ENCODE peak calls at places on chromosomes 2 and 18, in ten cellular contexts. One of them, this sample, is unnamed.

GRCh38 chr2:76862901-76863300 is 659.3 kb downstream of the LRRTM4 start:
- DNase-seq in fibroblast of the aortic adventitia: no peak
- DNase-seq in NB4: no peak
- DNase-seq in CD8-positive, alpha-beta T cell: no peak
- DNase-seq in astrocyte of the spinal cord: no peak
- DNase-seq in breast epithelium: no peak
- DNase-seq in lower leg skin: no peak
- DNase-seq in cardiac muscle cell: no peak
- DNase-seq in endothelial cell: no peak
- DNase-seq in pancreas: no peak
- DNase-seq in this sample: no peak

GRCh38 chr2:9207641-9208301 is 1.2 kb downstream of the ASAP2 start:
- DNase-seq in fibroblast of the aortic adventitia: peak
- DNase-seq in NB4: peak
- DNase-seq in CD8-positive, alpha-beta T cell: no peak
- DNase-seq in astrocyte of the spinal cord: peak
- DNase-seq in breast epithelium: no peak
- DNase-seq in lower leg skin: peak
- DNase-seq in cardiac muscle cell: no peak
- DNase-seq in endothelial cell: no peak
- DNase-seq in pancreas: peak
- DNase-seq in this sample: peak

GRCh38 chr2:195451160-195451559 is 205.9 kb upstream of the SLC39A10 start:
- DNase-seq in fibroblast of the aortic adventitia: no peak
- DNase-seq in NB4: no peak
- DNase-seq in CD8-positive, alpha-beta T cell: no peak
- DNase-seq in astrocyte of the spinal cord: no peak
- DNase-seq in breast epithelium: no peak
- DNase-seq in lower leg skin: no peak
- DNase-seq in cardiac muscle cell: no peak
- DNase-seq in endothelial cell: no peak
- DNase-seq in pancreas: no peak
- DNase-seq in this sample: no peak

GRCh38 chr18:21454725-21455124 is 145.8 kb downstream of the ESCO1 start:
- DNase-seq in fibroblast of the aortic adventitia: no peak
- DNase-seq in NB4: no peak
- DNase-seq in CD8-positive, alpha-beta T cell: no peak
- DNase-seq in astrocyte of the spinal cord: no peak
- DNase-seq in breast epithelium: no peak
- DNase-seq in lower leg skin: no peak
- DNase-seq in cardiac muscle cell: no peak
- DNase-seq in endothelial cell: no peak
- DNase-seq in pancreas: no peak
- DNase-seq in this sample: no peak

GRCh38 chr2:70283500-70284191 is 9.9 kb downstream of the SNRPG start:
- DNase-seq in fibroblast of the aortic adventitia: no peak
- DNase-seq in NB4: no peak
- DNase-seq in CD8-positive, alpha-beta T cell: no peak
- DNase-seq in astrocyte of the spinal cord: no peak
- DNase-seq in breast epithelium: no peak
- DNase-seq in lower leg skin: no peak
- DNase-seq in cardiac muscle cell: no peak
- DNase-seq in endothelial cell: no peak
- DNase-seq in pancreas: no peak
- DNase-seq in this sample: no peak

GRCh38 chr2:105391058-105391627 is 7.7 kb downstream of the FHL2 start:
- DNase-seq in fibroblast of the aortic adventitia: peak
- DNase-seq in NB4: no peak
- DNase-seq in CD8-positive, alpha-beta T cell: no peak
- DNase-seq in astrocyte of the spinal cord: peak
- DNase-seq in breast epithelium: no peak
- DNase-seq in lower leg skin: peak
- DNase-seq in cardiac muscle cell: no peak
- DNase-seq in endothelial cell: no peak
- DNase-seq in pancreas: no peak
- DNase-seq in this sample: peak

GRCh38 chr2:224407241-224407680 is 5.4 kb upstream of the FAM124B start:
- DNase-seq in fibroblast of the aortic adventitia: no peak
- DNase-seq in NB4: no peak
- DNase-seq in CD8-positive, alpha-beta T cell: no peak
- DNase-seq in astrocyte of the spinal cord: no peak
- DNase-seq in breast epithelium: no peak
- DNase-seq in lower leg skin: no peak
- DNase-seq in cardiac muscle cell: peak
- DNase-seq in endothelial cell: peak
- DNase-seq in pancreas: no peak
- DNase-seq in this sample: no peak

GRCh38 chr2:109410021-109410815 is 203.5 kb downstream of the SEPTIN10 start:
- DNase-seq in fibroblast of the aortic adventitia: peak
- DNase-seq in NB4: no peak
- DNase-seq in CD8-positive, alpha-beta T cell: no peak
- DNase-seq in astrocyte of the spinal cord: peak
- DNase-seq in breast epithelium: no peak
- DNase-seq in lower leg skin: no peak
- DNase-seq in cardiac muscle cell: no peak
- DNase-seq in endothelial cell: no peak
- DNase-seq in pancreas: no peak
- DNase-seq in this sample: no peak

GRCh38 chr2:3606370-3607124 is 11.6 kb downstream of the COLEC11 start:
- DNase-seq in fibroblast of the aortic adventitia: no peak
- DNase-seq in NB4: no peak
- DNase-seq in CD8-positive, alpha-beta T cell: no peak
- DNase-seq in astrocyte of the spinal cord: no peak
- DNase-seq in breast epithelium: no peak
- DNase-seq in lower leg skin: peak
- DNase-seq in cardiac muscle cell: no peak
- DNase-seq in endothelial cell: no peak
- DNase-seq in pancreas: no peak
- DNase-seq in this sample: no peak

GRCh38 chr2:218879881-218880748 is 537 bp upstream of the WNT10A start:
- DNase-seq in fibroblast of the aortic adventitia: no peak
- DNase-seq in NB4: no peak
- DNase-seq in CD8-positive, alpha-beta T cell: peak
- DNase-seq in astrocyte of the spinal cord: no peak
- DNase-seq in breast epithelium: no peak
- DNase-seq in lower leg skin: no peak
- DNase-seq in cardiac muscle cell: no peak
- DNase-seq in endothelial cell: no peak
- DNase-seq in pancreas: no peak
- DNase-seq in this sample: no peak

GRCh38 chr2:125713533-125713932 is 942.4 kb upstream of the GYPC start:
- DNase-seq in fibroblast of the aortic adventitia: no peak
- DNase-seq in NB4: no peak
- DNase-seq in CD8-positive, alpha-beta T cell: no peak
- DNase-seq in astrocyte of the spinal cord: no peak
- DNase-seq in breast epithelium: no peak
- DNase-seq in lower leg skin: no peak
- DNase-seq in cardiac muscle cell: no peak
- DNase-seq in endothelial cell: no peak
- DNase-seq in pancreas: no peak
- DNase-seq in this sample: no peak

GRCh38 chr2:125711081-125711480 is 944.9 kb upstream of the GYPC start:
- DNase-seq in fibroblast of the aortic adventitia: no peak
- DNase-seq in NB4: no peak
- DNase-seq in CD8-positive, alpha-beta T cell: no peak
- DNase-seq in astrocyte of the spinal cord: no peak
- DNase-seq in breast epithelium: no peak
- DNase-seq in lower leg skin: no peak
- DNase-seq in cardiac muscle cell: no peak
- DNase-seq in endothelial cell: no peak
- DNase-seq in pancreas: no peak
- DNase-seq in this sample: no peak

GRCh38 chr2:125710561-125710960 is 945.4 kb upstream of the GYPC start:
- DNase-seq in fibroblast of the aortic adventitia: no peak
- DNase-seq in NB4: no peak
- DNase-seq in CD8-positive, alpha-beta T cell: no peak
- DNase-seq in astrocyte of the spinal cord: no peak
- DNase-seq in breast epithelium: no peak
- DNase-seq in lower leg skin: no peak
- DNase-seq in cardiac muscle cell: no peak
- DNase-seq in endothelial cell: no peak
- DNase-seq in pancreas: no peak
- DNase-seq in this sample: no peak
- TF ChIP-seq CTCF in fibroblast of the aortic adventitia: no peak
- TF ChIP-seq CTCF in NB4: no peak
- TF ChIP-seq CTCF in CD8-positive, alpha-beta T cell: no peak
- TF ChIP-seq CTCF in astrocyte of the spinal cord: no peak
- TF ChIP-seq CTCF in breast epithelium: no peak
- TF ChIP-seq CTCF in lower leg skin: no peak
- TF ChIP-seq CTCF in cardiac muscle cell: no peak
- TF ChIP-seq CTCF in endothelial cell: no peak
- TF ChIP-seq CTCF in pancreas: no peak
- TF ChIP-seq CTCF in this sample: no peak

GRCh38 chr2:211347328-211347727 is 790.9 kb downstream of the CPS1 start:
- DNase-seq in fibroblast of the aortic adventitia: no peak
- DNase-seq in NB4: peak
- DNase-seq in CD8-positive, alpha-beta T cell: no peak
- DNase-seq in astrocyte of the spinal cord: no peak
- DNase-seq in breast epithelium: no peak
- DNase-seq in lower leg skin: no peak
- DNase-seq in cardiac muscle cell: no peak
- DNase-seq in endothelial cell: no peak
- DNase-seq in pancreas: no peak
- DNase-seq in this sample: no peak
- TF ChIP-seq CTCF in fibroblast of the aortic adventitia: no peak
- TF ChIP-seq CTCF in NB4: peak
- TF ChIP-seq CTCF in CD8-positive, alpha-beta T cell: no peak
- TF ChIP-seq CTCF in astrocyte of the spinal cord: no peak
- TF ChIP-seq CTCF in breast epithelium: no peak
- TF ChIP-seq CTCF in lower leg skin: no peak
- TF ChIP-seq CTCF in cardiac muscle cell: no peak
- TF ChIP-seq CTCF in endothelial cell: no peak
- TF ChIP-seq CTCF in pancreas: no peak
- TF ChIP-seq CTCF in this sample: no peak

DNA sequence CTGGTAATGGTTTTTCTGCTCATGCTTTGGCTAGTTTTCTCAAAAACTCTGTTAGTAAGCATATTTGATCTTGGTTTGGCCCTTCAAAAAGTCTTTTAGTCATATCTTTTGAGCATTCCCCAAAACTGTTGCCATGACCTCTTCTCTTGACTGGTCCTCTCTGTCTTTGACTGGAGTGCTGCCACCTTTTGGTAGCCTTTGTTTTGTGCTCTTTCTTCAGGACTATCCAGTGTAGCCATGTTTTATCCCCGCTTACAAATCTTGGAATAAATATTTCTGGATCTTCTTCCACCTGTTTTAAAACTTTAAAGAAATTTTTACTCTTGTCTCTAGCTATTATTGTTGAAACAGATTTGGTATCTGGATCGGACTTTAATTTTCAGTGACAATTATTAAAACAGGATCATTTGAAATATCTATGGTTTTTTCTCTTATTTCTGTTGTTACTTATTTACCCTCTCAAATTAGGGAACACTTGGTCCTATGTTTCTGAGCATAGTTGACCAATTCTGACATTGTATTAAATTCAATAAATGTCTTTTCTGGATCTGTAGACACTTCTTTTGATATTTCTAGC is 965 bp upstream of the ELOA2 start:
- DNase-seq in fibroblast of the aortic adventitia: peak
- DNase-seq in NB4: peak
- DNase-seq in CD8-positive, alpha-beta T cell: no peak
- DNase-seq in astrocyte of the spinal cord: peak
- DNase-seq in breast epithelium: no peak
- DNase-seq in lower leg skin: no peak
- DNase-seq in cardiac muscle cell: peak
- DNase-seq in endothelial cell: peak
- DNase-seq in pancreas: no peak
- DNase-seq in this sample: peak
- TF ChIP-seq CTCF in fibroblast of the aortic adventitia: peak
- TF ChIP-seq CTCF in NB4: peak
- TF ChIP-seq CTCF in CD8-positive, alpha-beta T cell: no peak
- TF ChIP-seq CTCF in astrocyte of the spinal cord: peak
- TF ChIP-seq CTCF in breast epithelium: no peak
- TF ChIP-seq CTCF in lower leg skin: no peak
- TF ChIP-seq CTCF in cardiac muscle cell: peak
- TF ChIP-seq CTCF in endothelial cell: peak
- TF ChIP-seq CTCF in pancreas: no peak
- TF ChIP-seq CTCF in this sample: peak

GRCh38 chr2:207729465-207729998 is 18.1 kb downstream of the CCNYL1 start:
- DNase-seq in fibroblast of the aortic adventitia: no peak
- DNase-seq in NB4: no peak
- DNase-seq in CD8-positive, alpha-beta T cell: no peak
- DNase-seq in astrocyte of the spinal cord: no peak
- DNase-seq in breast epithelium: no peak
- DNase-seq in lower leg skin: no peak
- DNase-seq in cardiac muscle cell: no peak
- DNase-seq in endothelial cell: no peak
- DNase-seq in pancreas: no peak
- DNase-seq in this sample: no peak

GRCh38 chr2:207733597-207734240 is 22.3 kb downstream of the CCNYL1 start:
- DNase-seq in fibroblast of the aortic adventitia: no peak
- DNase-seq in NB4: no peak
- DNase-seq in CD8-positive, alpha-beta T cell: no peak
- DNase-seq in astrocyte of the spinal cord: no peak
- DNase-seq in breast epithelium: no peak
- DNase-seq in lower leg skin: no peak
- DNase-seq in cardiac muscle cell: no peak
- DNase-seq in endothelial cell: no peak
- DNase-seq in pancreas: no peak
- DNase-seq in this sample: no peak

GRCh38 chr2:207731138-207731537 is 19.7 kb downstream of the CCNYL1 start:
- DNase-seq in fibroblast of the aortic adventitia: no peak
- DNase-seq in NB4: no peak
- DNase-seq in CD8-positive, alpha-beta T cell: no peak
- DNase-seq in astrocyte of the spinal cord: no peak
- DNase-seq in breast epithelium: no peak
- DNase-seq in lower leg skin: no peak
- DNase-seq in cardiac muscle cell: no peak
- DNase-seq in endothelial cell: no peak
- DNase-seq in pancreas: no peak
- DNase-seq in this sample: no peak

GRCh38 chr2:207734636-207735512 is 23.4 kb downstream of the CCNYL1 start:
- DNase-seq in fibroblast of the aortic adventitia: no peak
- DNase-seq in NB4: no peak
- DNase-seq in CD8-positive, alpha-beta T cell: no peak
- DNase-seq in astrocyte of the spinal cord: no peak
- DNase-seq in breast epithelium: no peak
- DNase-seq in lower leg skin: no peak
- DNase-seq in cardiac muscle cell: no peak
- DNase-seq in endothelial cell: no peak
- DNase-seq in pancreas: no peak
- DNase-seq in this sample: no peak

DNA sequence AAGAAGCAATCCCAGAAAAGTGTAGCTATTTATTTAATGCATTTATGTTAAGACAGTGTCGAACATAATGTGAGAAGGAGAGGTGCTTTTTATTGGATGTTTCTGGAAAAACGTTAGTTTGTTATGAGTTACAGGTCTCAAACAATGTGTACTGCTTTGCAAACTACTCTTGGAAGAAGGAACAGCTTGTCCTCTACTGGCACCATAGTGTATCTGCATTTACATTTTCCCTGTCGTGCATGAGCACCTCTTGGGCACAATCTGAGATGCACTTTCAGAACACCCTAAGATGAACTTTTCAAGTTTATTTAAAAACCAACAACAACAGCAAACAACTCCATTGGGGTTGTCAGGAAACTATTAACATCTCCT is 22.8 kb downstream of the CCNYL1 start:
- DNase-seq in fibroblast of the aortic adventitia: peak
- DNase-seq in NB4: peak
- DNase-seq in CD8-positive, alpha-beta T cell: no peak
- DNase-seq in astrocyte of the spinal cord: peak
- DNase-seq in breast epithelium: no peak
- DNase-seq in lower leg skin: no peak
- DNase-seq in cardiac muscle cell: peak
- DNase-seq in endothelial cell: no peak
- DNase-seq in pancreas: no peak
- DNase-seq in this sample: peak
- TF ChIP-seq CTCF in fibroblast of the aortic adventitia: peak
- TF ChIP-seq CTCF in NB4: peak
- TF ChIP-seq CTCF in CD8-positive, alpha-beta T cell: no peak
- TF ChIP-seq CTCF in astrocyte of the spinal cord: peak
- TF ChIP-seq CTCF in breast epithelium: no peak
- TF ChIP-seq CTCF in lower leg skin: no peak
- TF ChIP-seq CTCF in cardiac muscle cell: peak
- TF ChIP-seq CTCF in endothelial cell: no peak
- TF ChIP-seq CTCF in pancreas: peak
- TF ChIP-seq CTCF in this sample: peak

This sample was measured in choroid plexus epithelial cell.